ENCODE peak calls at places on chromosomes 12 and 14, in six cellular contexts. N is upper lobe of right lung, V is uterus, C is brain microvascular endothelial cell, D is kidney epithelial cell, Q is heart left ventricle. E is an unnamed sample.

GRCh38 chr14:64218344-64219240 is 75.6 kb downstream of the ESR2 start:
- DNase-seq in N (no peak), V (no peak), C (no peak), D (peak), Q (peak), E (no peak)

GRCh38 chr14:71438684-71439083 is 493.5 kb upstream of the RGS6 start:
- DNase-seq in N (no peak), V (no peak), C (no peak), D (no peak), Q (no peak), E (peak)

GRCh38 chr12:89363084-89363483 is 10.8 kb upstream of the DUSP6 start:
- DNase-seq in N (no peak), V (no peak), C (no peak), D (no peak), Q (no peak), E (no peak)

GRCh38 chr14:48890333-48890732 is 695.8 kb downstream of the RPS29 start:
- DNase-seq in N (no peak), V (no peak), C (no peak), D (no peak), Q (no peak), E (no peak)

GRCh38 chr14:21795456-21795855 is 121.8 kb upstream of the OR4E1 start:
- DNase-seq in N (no peak), V (no peak), C (no peak), D (no peak), Q (no peak), E (no peak)

GRCh38 chr12:119512772-119513497 is 80.6 kb upstream of the TMEM233 start:
- DNase-seq in N (no peak), V (no peak), C (no peak), D (no peak), Q (no peak), E (peak)

GRCh38 chr12:98399532-98399931 is 115.9 kb upstream of the TMPO start:
- DNase-seq in N (no peak), V (no peak), C (peak), D (peak), Q (no peak), E (peak)

GRCh38 chr12:89349814-89350213 is 2.5 kb downstream of the DUSP6 start:
- DNase-seq in N (no peak), V (peak), C (peak), D (no peak), Q (peak), E (peak)

GRCh38 chr14:33259764-33260163 is 321.1 kb downstream of the NPAS3 start:
- DNase-seq in N (no peak), V (no peak), C (no peak), D (no peak), Q (no peak), E (no peak)

GRCh38 chr12:109202770-109203169 is 86.4 kb downstream of the ACACB start:
- DNase-seq in N (no peak), V (no peak), C (no peak), D (no peak), Q (no peak), E (peak)

GRCh38 chr12:50112456-50113218 is 601 bp downstream of the COX14 start:
- DNase-seq in N (no peak), V (no peak), C (no peak), D (no peak), Q (no peak), E (peak)

GRCh38 chr12:34405286-34406227 is 383.3 kb downstream of the ALG10 start:
- DNase-seq in N (peak), V (peak), C (no peak), D (no peak), Q (peak), E (no peak)

GRCh38 chr12:94379479-94380113 is 80.1 kb downstream of the CEP83 start:
- DNase-seq in N (no peak), V (no peak), C (no peak), D (no peak), Q (no peak), E (no peak)

GRCh38 chr12:71870409-71870808 is 30.9 kb downstream of the TBC1D15 start:
- DNase-seq in N (no peak), V (no peak), C (no peak), D (no peak), Q (no peak), E (peak)

GRCh38 chr14:95330591-95331370 is 11.1 kb upstream of the CLMN start:
- DNase-seq in N (no peak), V (no peak), C (no peak), D (no peak), Q (no peak), E (peak)

GRCh38 chr12:53886996-53887395 is 51.6 kb upstream of the HOXC13 start:
- DNase-seq in N (no peak), V (no peak), C (no peak), D (no peak), Q (no peak), E (no peak)

GRCh38 chr12:109422251-109422650 is 54.8 kb downstream of the KCTD10 start:
- DNase-seq in N (no peak), V (no peak), C (no peak), D (no peak), Q (no peak), E (no peak)

GRCh38 chr12:127579446-127579845 is 687.5 kb upstream of the TMEM132C start:
- DNase-seq in N (no peak), V (no peak), C (no peak), D (no peak), Q (no peak), E (no peak)

DNA sequence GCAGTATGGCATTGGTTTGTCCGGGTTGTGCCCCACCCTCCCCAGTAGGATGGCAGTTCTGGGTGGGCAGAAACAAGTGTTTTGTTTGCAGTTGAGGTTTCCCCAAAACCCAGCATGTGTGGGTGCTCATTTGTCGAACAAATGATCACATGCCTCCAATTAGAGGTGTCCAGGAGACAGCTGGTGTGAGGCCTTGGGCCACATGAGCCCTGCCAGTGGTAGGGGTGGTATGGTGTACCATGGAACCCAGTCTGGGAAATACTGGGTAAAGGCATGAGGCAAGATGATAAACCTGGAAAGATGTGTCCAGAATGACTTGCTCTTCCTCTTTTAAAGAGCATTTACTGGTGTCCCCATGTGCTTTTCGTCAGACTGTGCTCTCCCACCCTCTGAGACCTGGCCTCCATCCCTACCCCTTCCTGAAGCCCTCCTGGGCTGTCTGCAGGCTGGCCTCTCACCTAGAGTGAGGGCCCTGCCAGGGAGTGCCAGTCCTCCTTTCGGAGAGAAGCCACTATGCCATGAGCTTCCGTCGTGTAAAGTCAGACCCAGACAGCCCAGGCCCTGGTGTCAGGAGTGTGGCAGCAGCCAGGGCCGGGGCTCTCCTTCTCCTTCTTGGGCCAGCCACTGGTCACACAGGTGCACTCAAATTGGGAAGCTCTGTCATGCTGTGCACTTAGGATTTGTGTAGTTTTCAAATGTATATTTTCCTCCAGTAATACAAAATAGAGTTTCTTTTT is 17.6 kb downstream of the ANKRD9 start:
- DNase-seq in N (peak), V (no peak), C (no peak), D (no peak), Q (no peak), E (no peak)
- H3K4me3 ChIP-seq in N (no peak), V (no peak), C (no peak), D (no peak), Q (no peak), E (no peak)

DNA sequence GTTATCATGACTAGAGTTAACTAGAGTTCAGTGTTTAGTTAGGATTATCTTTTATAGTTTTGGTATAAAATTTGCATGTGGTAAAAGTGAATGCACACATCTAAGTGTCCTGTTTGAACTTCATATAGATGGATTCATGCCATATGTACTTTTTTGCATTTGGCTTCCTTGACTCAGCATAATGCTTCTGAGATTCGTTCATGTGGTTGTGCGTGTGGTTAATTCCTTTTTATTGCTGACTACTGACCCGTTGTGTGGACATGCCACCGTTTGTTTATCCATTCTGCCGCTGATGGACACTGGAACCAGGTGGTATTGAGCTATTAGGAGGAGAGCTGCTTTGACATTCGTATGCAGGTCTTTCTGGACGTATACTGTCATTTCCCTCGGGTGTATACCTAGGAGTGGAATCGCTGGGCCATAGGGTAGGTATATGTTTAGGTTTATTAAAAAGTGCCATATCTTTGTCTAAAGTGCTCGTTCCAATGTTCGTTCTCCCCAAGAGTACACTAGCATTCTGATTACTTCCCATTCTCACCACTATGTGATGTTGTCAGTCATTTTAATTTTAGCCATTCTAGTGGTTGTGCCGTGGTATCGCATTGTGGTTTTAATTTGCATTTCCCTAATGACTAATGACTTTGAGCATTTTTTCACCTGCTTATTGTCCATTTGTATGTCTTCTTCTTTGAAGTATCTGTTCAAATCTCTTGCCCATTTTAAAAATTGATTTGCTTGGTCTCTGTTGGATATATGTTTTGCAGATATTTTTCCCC is 37.7 kb downstream of the RIN3 start:
- DNase-seq in N (no peak), V (no peak), C (no peak), D (no peak), Q (no peak), E (no peak)
- TF ChIP-seq CTCF in N (peak), V (no peak), C (no peak), D (no peak), Q (no peak), E (no peak)

GRCh38 chr12:62605972-62606371 is 139.3 kb downstream of the MON2 start:
- DNase-seq in N (no peak), V (no peak), C (no peak), D (no peak), Q (no peak), E (no peak)
- H3K4me3 ChIP-seq in N (no peak), V (no peak), C (no peak), D (no peak), Q (no peak), E (no peak)

GRCh38 chr12:112891093-112892024 is 15.4 kb upstream of the OAS1 start:
- DNase-seq in N (no peak), V (no peak), C (no peak), D (no peak), Q (no peak), E (no peak)
- TF ChIP-seq CTCF in N (no peak), V (no peak), C (no peak), D (no peak), Q (no peak), E (no peak)

E was measured in fibroblast of mammary gland.